ENCODE peak calls at places on chromosomes 3 and 15, in five cellular contexts. One of them, this sample, is unnamed.

GRCh38 chr15:82371649-82372048 is 22.4 kb upstream of the GOLGA6L10 start:
- DNase-seq in ELF-1: no peak
- DNase-seq in activated CD8-positive, alpha-beta memory T cell treated with anti-CD3 and anti-CD28 coated beads, Interleukin-2, amount 10 ng/mL, durations not matched to agents 7 days and 5 days: no peak
- DNase-seq in mucosa of gallbladder: no peak
- DNase-seq in aorta: no peak
- DNase-seq in this sample: no peak

GRCh38 chr3:25940935-25941334 is 151.0 kb downstream of the OXSM start:
- DNase-seq in mucosa of gallbladder: no peak
- DNase-seq in ELF-1: no peak
- DNase-seq in activated CD8-positive, alpha-beta memory T cell treated with anti-CD3 and anti-CD28 coated beads, Interleukin-2, amount 10 ng/mL, durations not matched to agents 7 days and 5 days: no peak
- DNase-seq in aorta: no peak
- DNase-seq in this sample: no peak

GRCh38 chr3:124663690-124664089 is 66.6 kb upstream of the UMPS start:
- DNase-seq in ELF-1: no peak
- DNase-seq in aorta: no peak
- DNase-seq in activated CD8-positive, alpha-beta memory T cell treated with anti-CD3 and anti-CD28 coated beads, Interleukin-2, amount 10 ng/mL, durations not matched to agents 7 days and 5 days: no peak
- DNase-seq in mucosa of gallbladder: no peak
- DNase-seq in this sample: no peak

GRCh38 chr3:67648229-67648628 is 6.2 kb downstream of the SUCLG2 start:
- DNase-seq in ELF-1: no peak
- DNase-seq in activated CD8-positive, alpha-beta memory T cell treated with anti-CD3 and anti-CD28 coated beads, Interleukin-2, amount 10 ng/mL, durations not matched to agents 7 days and 5 days: no peak
- DNase-seq in mucosa of gallbladder: peak; percentile 18
- DNase-seq in aorta: no peak
- DNase-seq in this sample: no peak

GRCh38 chr3:18419232-18419631 is 5.9 kb downstream of the SATB1 start:
- DNase-seq in ELF-1: no peak
- DNase-seq in mucosa of gallbladder: no peak
- DNase-seq in aorta: no peak
- DNase-seq in activated CD8-positive, alpha-beta memory T cell treated with anti-CD3 and anti-CD28 coated beads, Interleukin-2, amount 10 ng/mL, durations not matched to agents 7 days and 5 days: no peak
- DNase-seq in this sample: no peak

GRCh38 chr3:173396191-173397041 is 1.1 kb upstream of the NLGN1 start:
- DNase-seq in activated CD8-positive, alpha-beta memory T cell treated with anti-CD3 and anti-CD28 coated beads, Interleukin-2, amount 10 ng/mL, durations not matched to agents 7 days and 5 days: no peak
- DNase-seq in aorta: no peak
- DNase-seq in mucosa of gallbladder: peak; percentile 12
- DNase-seq in ELF-1: peak; percentile 32
- DNase-seq in this sample: peak; percentile 71

GRCh38 chr15:25178835-25179672 is 224.3 kb downstream of the SNRPN start:
- DNase-seq in mucosa of gallbladder: no peak
- DNase-seq in aorta: no peak
- DNase-seq in activated CD8-positive, alpha-beta memory T cell treated with anti-CD3 and anti-CD28 coated beads, Interleukin-2, amount 10 ng/mL, durations not matched to agents 7 days and 5 days: peak; percentile 16
- DNase-seq in ELF-1: no peak
- DNase-seq in this sample: no peak

GRCh38 chr3:65615329-65615728 is 423.4 kb downstream of the MAGI1 start:
- DNase-seq in ELF-1: no peak
- DNase-seq in aorta: no peak
- DNase-seq in mucosa of gallbladder: no peak
- DNase-seq in activated CD8-positive, alpha-beta memory T cell treated with anti-CD3 and anti-CD28 coated beads, Interleukin-2, amount 10 ng/mL, durations not matched to agents 7 days and 5 days: no peak
- DNase-seq in this sample: no peak

GRCh38 chr3:63976166-63976861 is 47.0 kb downstream of the PSMD6 start:
- DNase-seq in mucosa of gallbladder: no peak
- DNase-seq in activated CD8-positive, alpha-beta memory T cell treated with anti-CD3 and anti-CD28 coated beads, Interleukin-2, amount 10 ng/mL, durations not matched to agents 7 days and 5 days: no peak
- DNase-seq in ELF-1: no peak
- DNase-seq in aorta: no peak
- DNase-seq in this sample: no peak

GRCh38 chr15:69735126-69735525 is 282.5 kb downstream of the RPLP1 start:
- DNase-seq in mucosa of gallbladder: no peak
- DNase-seq in ELF-1: peak; percentile 52
- DNase-seq in aorta: no peak
- DNase-seq in activated CD8-positive, alpha-beta memory T cell treated with anti-CD3 and anti-CD28 coated beads, Interleukin-2, amount 10 ng/mL, durations not matched to agents 7 days and 5 days: no peak
- DNase-seq in this sample: no peak

GRCh38 chr3:158057666-158058065 is 48.6 kb downstream of the SHOX2 start:
- DNase-seq in activated CD8-positive, alpha-beta memory T cell treated with anti-CD3 and anti-CD28 coated beads, Interleukin-2, amount 10 ng/mL, durations not matched to agents 7 days and 5 days: no peak
- DNase-seq in aorta: no peak
- DNase-seq in ELF-1: no peak
- DNase-seq in mucosa of gallbladder: no peak
- DNase-seq in this sample: no peak

GRCh38 chr3:21801631-21802030 is 50.6 kb upstream of the ZNF385D start:
- DNase-seq in ELF-1: no peak
- DNase-seq in mucosa of gallbladder: no peak
- DNase-seq in aorta: no peak
- DNase-seq in activated CD8-positive, alpha-beta memory T cell treated with anti-CD3 and anti-CD28 coated beads, Interleukin-2, amount 10 ng/mL, durations not matched to agents 7 days and 5 days: no peak
- DNase-seq in this sample: no peak

GRCh38 chr15:53976844-53977392 is 1.3 kb upstream of the UNC13C start:
- DNase-seq in mucosa of gallbladder: peak; percentile 40
- DNase-seq in ELF-1: peak; percentile 43
- DNase-seq in aorta: peak; percentile 70
- DNase-seq in activated CD8-positive, alpha-beta memory T cell treated with anti-CD3 and anti-CD28 coated beads, Interleukin-2, amount 10 ng/mL, durations not matched to agents 7 days and 5 days: no peak
- DNase-seq in this sample: no peak

GRCh38 chr3:83738202-83738601 is 1220.6 kb upstream of the CADM2 start:
- DNase-seq in activated CD8-positive, alpha-beta memory T cell treated with anti-CD3 and anti-CD28 coated beads, Interleukin-2, amount 10 ng/mL, durations not matched to agents 7 days and 5 days: no peak
- DNase-seq in aorta: no peak
- DNase-seq in ELF-1: no peak
- DNase-seq in mucosa of gallbladder: no peak
- DNase-seq in this sample: no peak

GRCh38 chr3:30353711-30354467 is 252.5 kb upstream of the TGFBR2 start:
- DNase-seq in aorta: no peak
- DNase-seq in activated CD8-positive, alpha-beta memory T cell treated with anti-CD3 and anti-CD28 coated beads, Interleukin-2, amount 10 ng/mL, durations not matched to agents 7 days and 5 days: peak; percentile 86
- DNase-seq in mucosa of gallbladder: no peak
- DNase-seq in ELF-1: no peak
- DNase-seq in this sample: no peak

GRCh38 chr3:188646592-188646991 is 492.6 kb downstream of the LPP start:
- DNase-seq in aorta: no peak
- DNase-seq in mucosa of gallbladder: no peak
- DNase-seq in activated CD8-positive, alpha-beta memory T cell treated with anti-CD3 and anti-CD28 coated beads, Interleukin-2, amount 10 ng/mL, durations not matched to agents 7 days and 5 days: no peak
- DNase-seq in ELF-1: no peak
- DNase-seq in this sample: no peak

GRCh38 chr3:141336672-141337522 is 31.4 kb upstream of the ZBTB38 start:
- DNase-seq in mucosa of gallbladder: peak; percentile 66
- DNase-seq in aorta: no peak
- DNase-seq in ELF-1: no peak
- DNase-seq in activated CD8-positive, alpha-beta memory T cell treated with anti-CD3 and anti-CD28 coated beads, Interleukin-2, amount 10 ng/mL, durations not matched to agents 7 days and 5 days: no peak
- DNase-seq in this sample: peak; percentile 29

GRCh38 chr15:35596261-35596660 is 50.3 kb upstream of the DPH6 start:
- DNase-seq in aorta: no peak
- DNase-seq in activated CD8-positive, alpha-beta memory T cell treated with anti-CD3 and anti-CD28 coated beads, Interleukin-2, amount 10 ng/mL, durations not matched to agents 7 days and 5 days: no peak
- DNase-seq in mucosa of gallbladder: no peak
- DNase-seq in ELF-1: no peak
- DNase-seq in this sample: no peak

GRCh38 chr3:126546013-126546412 is 12.7 kb downstream of the C3orf22 start:
- DNase-seq in activated CD8-positive, alpha-beta memory T cell treated with anti-CD3 and anti-CD28 coated beads, Interleukin-2, amount 10 ng/mL, durations not matched to agents 7 days and 5 days: peak; percentile 31
- DNase-seq in aorta: no peak
- DNase-seq in mucosa of gallbladder: no peak
- DNase-seq in ELF-1: no peak
- DNase-seq in this sample: no peak

GRCh38 chr15:101570238-101570637 is 80.7 kb upstream of the PCSK6 start:
- DNase-seq in aorta: no peak
- DNase-seq in activated CD8-positive, alpha-beta memory T cell treated with anti-CD3 and anti-CD28 coated beads, Interleukin-2, amount 10 ng/mL, durations not matched to agents 7 days and 5 days: no peak
- DNase-seq in mucosa of gallbladder: no peak
- DNase-seq in ELF-1: no peak
- DNase-seq in this sample: no peak

GRCh38 chr15:36877796-36878744 is 222.3 kb downstream of the MEIS2 start:
- DNase-seq in ELF-1: peak; percentile 56
- DNase-seq in activated CD8-positive, alpha-beta memory T cell treated with anti-CD3 and anti-CD28 coated beads, Interleukin-2, amount 10 ng/mL, durations not matched to agents 7 days and 5 days: no peak
- DNase-seq in aorta: peak; percentile 71
- DNase-seq in mucosa of gallbladder: no peak
- DNase-seq in this sample: no peak

GRCh38 chr3:74001481-74001880 is 376.7 kb upstream of the PDZRN3 start:
- DNase-seq in aorta: no peak
- DNase-seq in mucosa of gallbladder: no peak
- DNase-seq in ELF-1: no peak
- DNase-seq in activated CD8-positive, alpha-beta memory T cell treated with anti-CD3 and anti-CD28 coated beads, Interleukin-2, amount 10 ng/mL, durations not matched to agents 7 days and 5 days: no peak
- DNase-seq in this sample: no peak

GRCh38 chr3:68059628-68060027 is 405.2 kb upstream of the SUCLG2 start:
- DNase-seq in ELF-1: no peak
- DNase-seq in activated CD8-positive, alpha-beta memory T cell treated with anti-CD3 and anti-CD28 coated beads, Interleukin-2, amount 10 ng/mL, durations not matched to agents 7 days and 5 days: no peak
- DNase-seq in aorta: no peak
- DNase-seq in mucosa of gallbladder: no peak
- DNase-seq in this sample: no peak

GRCh38 chr3:64163019-64163754 is 62.1 kb downstream of the PRICKLE2 start:
- DNase-seq in mucosa of gallbladder: no peak
- DNase-seq in activated CD8-positive, alpha-beta memory T cell treated with anti-CD3 and anti-CD28 coated beads, Interleukin-2, amount 10 ng/mL, durations not matched to agents 7 days and 5 days: no peak
- DNase-seq in ELF-1: no peak
- DNase-seq in aorta: no peak
- DNase-seq in this sample: no peak

GRCh38 chr3:120741837-120742197 is 499 bp downstream of the RABL3 start:
- DNase-seq in ELF-1: no peak
- DNase-seq in aorta: no peak
- DNase-seq in activated CD8-positive, alpha-beta memory T cell treated with anti-CD3 and anti-CD28 coated beads, Interleukin-2, amount 10 ng/mL, durations not matched to agents 7 days and 5 days: no peak
- DNase-seq in mucosa of gallbladder: no peak
- DNase-seq in this sample: no peak

GRCh38 chr15:79572691-79573340 is 140.7 kb downstream of the MINAR1 start:
- DNase-seq in aorta: no peak
- DNase-seq in ELF-1: peak; percentile 25
- DNase-seq in mucosa of gallbladder: peak; percentile 38
- DNase-seq in activated CD8-positive, alpha-beta memory T cell treated with anti-CD3 and anti-CD28 coated beads, Interleukin-2, amount 10 ng/mL, durations not matched to agents 7 days and 5 days: no peak
- DNase-seq in this sample: no peak

GRCh38 chr3:127210654-127210943 is 17.7 kb downstream of the PRR23E start:
- DNase-seq in ELF-1: no peak
- DNase-seq in aorta: no peak
- DNase-seq in mucosa of gallbladder: no peak
- DNase-seq in activated CD8-positive, alpha-beta memory T cell treated with anti-CD3 and anti-CD28 coated beads, Interleukin-2, amount 10 ng/mL, durations not matched to agents 7 days and 5 days: no peak
- DNase-seq in this sample: no peak

GRCh38 chr3:78004578-78004977 is 964.7 kb downstream of the ROBO2 start:
- DNase-seq in aorta: no peak
- DNase-seq in mucosa of gallbladder: no peak
- DNase-seq in activated CD8-positive, alpha-beta memory T cell treated with anti-CD3 and anti-CD28 coated beads, Interleukin-2, amount 10 ng/mL, durations not matched to agents 7 days and 5 days: no peak
- DNase-seq in ELF-1: no peak
- DNase-seq in this sample: no peak

GRCh38 chr3:159964166-159964973 is 24.3 kb upstream of the IL12A start:
- DNase-seq in mucosa of gallbladder: no peak
- DNase-seq in ELF-1: no peak
- DNase-seq in aorta: no peak
- DNase-seq in activated CD8-positive, alpha-beta memory T cell treated with anti-CD3 and anti-CD28 coated beads, Interleukin-2, amount 10 ng/mL, durations not matched to agents 7 days and 5 days: no peak
- DNase-seq in this sample: no peak

GRCh38 chr3:71591106-71591505 is 7.6 kb upstream of the FOXP1 start:
- DNase-seq in activated CD8-positive, alpha-beta memory T cell treated with anti-CD3 and anti-CD28 coated beads, Interleukin-2, amount 10 ng/mL, durations not matched to agents 7 days and 5 days: no peak
- DNase-seq in ELF-1: no peak
- DNase-seq in aorta: no peak
- DNase-seq in mucosa of gallbladder: no peak
- DNase-seq in this sample: no peak

GRCh38 chr15:80925597-80926059 is 64.0 kb downstream of the MESD start:
- DNase-seq in aorta: peak; percentile 72
- DNase-seq in activated CD8-positive, alpha-beta memory T cell treated with anti-CD3 and anti-CD28 coated beads, Interleukin-2, amount 10 ng/mL, durations not matched to agents 7 days and 5 days: no peak
- DNase-seq in ELF-1: no peak
- DNase-seq in mucosa of gallbladder: no peak
- DNase-seq in this sample: no peak

GRCh38 chr3:12232785-12233317 is 56.0 kb upstream of the PPARG start:
- DNase-seq in aorta: no peak
- DNase-seq in mucosa of gallbladder: no peak
- DNase-seq in ELF-1: no peak
- DNase-seq in activated CD8-positive, alpha-beta memory T cell treated with anti-CD3 and anti-CD28 coated beads, Interleukin-2, amount 10 ng/mL, durations not matched to agents 7 days and 5 days: no peak
- DNase-seq in this sample: no peak

GRCh38 chr3:71430941-71431552 is 152.5 kb downstream of the FOXP1 start:
- DNase-seq in mucosa of gallbladder: no peak
- DNase-seq in ELF-1: no peak
- DNase-seq in aorta: no peak
- DNase-seq in activated CD8-positive, alpha-beta memory T cell treated with anti-CD3 and anti-CD28 coated beads, Interleukin-2, amount 10 ng/mL, durations not matched to agents 7 days and 5 days: no peak
- DNase-seq in this sample: no peak

GRCh38 chr15:57548325-57548724 is 43.4 kb upstream of the MYZAP start:
- DNase-seq in aorta: no peak
- DNase-seq in mucosa of gallbladder: no peak
- DNase-seq in activated CD8-positive, alpha-beta memory T cell treated with anti-CD3 and anti-CD28 coated beads, Interleukin-2, amount 10 ng/mL, durations not matched to agents 7 days and 5 days: no peak
- DNase-seq in ELF-1: no peak
- DNase-seq in this sample: no peak

GRCh38 chr3:16064660-16065414 is 109.6 kb upstream of the GALNT15 start:
- DNase-seq in mucosa of gallbladder: peak; percentile 78
- DNase-seq in aorta: peak; percentile 88
- DNase-seq in ELF-1: no peak
- DNase-seq in activated CD8-positive, alpha-beta memory T cell treated with anti-CD3 and anti-CD28 coated beads, Interleukin-2, amount 10 ng/mL, durations not matched to agents 7 days and 5 days: no peak
- DNase-seq in this sample: no peak

GRCh38 chr3:23807161-23808015 is 1.6 kb downstream of the UBE2E1 start:
- DNase-seq in activated CD8-positive, alpha-beta memory T cell treated with anti-CD3 and anti-CD28 coated beads, Interleukin-2, amount 10 ng/mL, durations not matched to agents 7 days and 5 days: no peak
- DNase-seq in mucosa of gallbladder: no peak
- DNase-seq in ELF-1: no peak
- DNase-seq in aorta: no peak
- DNase-seq in this sample: no peak

GRCh38 chr3:24493951-24494615 is 567 bp downstream of the THRB start:
- DNase-seq in activated CD8-positive, alpha-beta memory T cell treated with anti-CD3 and anti-CD28 coated beads, Interleukin-2, amount 10 ng/mL, durations not matched to agents 7 days and 5 days: no peak
- DNase-seq in mucosa of gallbladder: peak; percentile 66
- DNase-seq in aorta: peak; percentile 90
- DNase-seq in ELF-1: peak; percentile 70
- DNase-seq in this sample: no peak